ENCODE peak calls at places on chromosome 20, in eight cellular contexts. I, W, Y, G, E, D, X and Q are unnamed samples.
A peak's percentile ranks its signal among the peaks of the same experiment; 100 is the strongest.

GRCh38 chr20:59235226-59235625 is 65.2 kb upstream of the EDN3 start:
- DNase-seq in Y (no peak), D (no peak), I (no peak), W (no peak), E (no peak), X (no peak), G (no peak), Q (no peak)

GRCh38 chr20:19673575-19673974 is 84.5 kb upstream of the RIN2 start:
- DNase-seq in X (peak; percentile 49), Y (no peak), E (peak; percentile 62), G (no peak), I (no peak), D (no peak), W (no peak), Q (peak; percentile 41)

GRCh38 chr20:40535816-40536215 is 153.2 kb downstream of the MAFB start:
- DNase-seq in G (no peak), W (no peak), Y (no peak), E (no peak), X (no peak), D (no peak), I (no peak), Q (no peak)

GRCh38 chr20:3243718-3244358 is 4.8 kb upstream of the SLC4A11 start:
- DNase-seq in I (no peak), X (no peak), W (peak; percentile 21), Y (no peak), G (no peak), E (no peak), D (no peak), Q (no peak)

GRCh38 chr20:17671051-17671450 is 11.0 kb downstream of the RRBP1 start:
- DNase-seq in I (no peak), E (no peak), Y (no peak), X (no peak), W (no peak), G (no peak), D (no peak), Q (no peak)

GRCh38 chr20:61934716-61935530 is 130.8 kb downstream of the TAF4 start:
- DNase-seq in X (no peak), D (no peak), I (no peak), G (no peak), W (no peak), E (no peak), Y (no peak), Q (no peak)

GRCh38 chr20:42986143-42986773 is 203.4 kb downstream of the PTPRT start:
- DNase-seq in X (no peak), G (no peak), W (no peak), D (no peak), Y (no peak), I (no peak), E (peak; percentile 7), Q (peak; percentile 16)

GRCh38 chr20:37901667-37902503 is 1.0 kb upstream of the VSTM2L start:
- DNase-seq in X (peak; percentile 59), I (peak; percentile 63), D (no peak), E (peak; percentile 74), W (no peak), G (peak; percentile 35), Y (peak; percentile 63), Q (peak; percentile 62)

GRCh38 chr20:4817230-4817671 is 95.5 kb downstream of the PRND start:
- DNase-seq in X (peak; percentile 32), Y (no peak), W (no peak), E (peak; percentile 84), I (no peak), G (no peak), D (no peak), Q (no peak)

GRCh38 chr20:19932170-19932667 is 84.9 kb upstream of the NAA20 start:
- DNase-seq in G (no peak), E (no peak), I (peak; percentile 35), X (peak; percentile 35), Y (no peak), W (no peak), D (no peak), Q (peak; percentile 64)

GRCh38 chr20:25496968-25497401 is 88.3 kb downstream of the NINL start:
- DNase-seq in W (peak; percentile 24), Y (peak; percentile 64), D (no peak), X (peak; percentile 93), E (peak; percentile 100), I (no peak), G (no peak), Q (peak; percentile 93)

GRCh38 chr20:51012357-51012756 is 10.6 kb downstream of the KCNG1 start:
- DNase-seq in I (no peak), X (no peak), Y (no peak), W (no peak), E (no peak), G (no peak), D (no peak), Q (no peak)
- H3K27me3 ChIP-seq in I (no peaks in the 10 kb centered on the region), X (no peaks in the 10 kb centered on the region), Y (no peaks in the 10 kb centered on the region), W (no peaks in the 10 kb centered on the region), E (no peaks in the 10 kb centered on the region), G (no peaks in the 10 kb centered on the region), D (no peaks in the 10 kb centered on the region), Q (no peaks in the 10 kb centered on the region)

GRCh38 chr20:46998497-46999190 is 104.0 kb downstream of the EYA2 start:
- DNase-seq in E (no peak), I (peak; percentile 68), G (peak; percentile 32), Y (no peak), D (no peak), W (no peak), X (no peak), Q (no peak)
- H3K27me3 ChIP-seq in E (peaks cover 48% of the 10 kb centered on the region), I (no peaks in the 10 kb centered on the region), G (no peaks in the 10 kb centered on the region), Y (no peaks in the 10 kb centered on the region), D (peaks cover 7% of the 10 kb centered on the region), W (no peaks in the 10 kb centered on the region), X (peaks cover 2% of the 10 kb centered on the region), Q (no peaks in the 10 kb centered on the region)

DNA sequence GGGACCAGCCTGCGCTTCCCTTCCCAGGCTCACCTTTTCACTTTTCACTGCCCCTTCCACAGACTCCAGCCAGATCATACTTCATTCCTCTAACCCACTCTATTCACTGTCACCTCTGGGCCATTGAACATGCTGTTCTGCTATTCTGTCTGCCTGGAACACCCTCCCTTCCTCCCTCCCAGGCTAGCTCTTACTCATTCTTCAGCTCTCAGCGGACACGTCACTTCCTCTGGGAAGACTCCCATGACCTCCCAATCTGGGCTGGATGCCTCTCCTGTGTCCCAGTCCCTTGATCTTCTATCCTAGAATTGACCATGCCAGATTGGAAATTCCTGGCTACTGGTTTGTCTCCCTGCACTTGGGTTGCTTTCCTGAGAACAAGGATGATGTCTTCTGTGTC is 5.0 kb downstream of the SLC12A5 start:
- DNase-seq in I (no peak), E (no peak), X (no peak), W (no peak), Y (no peak), G (no peak), D (no peak), Q (no peak)
- H3K27me3 ChIP-seq in I (peaks cover 60% of the 10 kb centered on the region), E (peaks cover 49% of the 10 kb centered on the region), X (peaks cover 73% of the 10 kb centered on the region), W (peaks cover 11% of the 10 kb centered on the region), Y (peaks cover 24% of the 10 kb centered on the region), G (peaks cover 31% of the 10 kb centered on the region), D (peaks cover 61% of the 10 kb centered on the region), Q (peaks cover 34% of the 10 kb centered on the region)

GRCh38 chr20:1965520-1966278 is 28.2 kb downstream of the PDYN start:
- DNase-seq in Y (peak; percentile 18), E (peak; percentile 74), X (peak; percentile 39), W (peak; percentile 80), I (peak; percentile 87), G (peak; percentile 74), D (peak; percentile 74), Q (peak; percentile 37)
- H3K27me3 ChIP-seq in Y (peaks cover 15% of the 10 kb centered on the region), E (peaks cover 67% of the 10 kb centered on the region), X (peaks cover 38% of the 10 kb centered on the region), W (no peaks in the 10 kb centered on the region), I (peaks cover 25% of the 10 kb centered on the region), G (no peaks in the 10 kb centered on the region), D (peaks cover 3% of the 10 kb centered on the region), Q (no peaks in the 10 kb centered on the region)

GRCh38 chr20:63005240-63005861 is 1.4 kb downstream of the BHLHE23 start:
- DNase-seq in G (no peak), Y (no peak), I (no peak), W (peak; percentile 68), X (no peak), E (no peak), D (no peak), Q (no peak)

GRCh38 chr20:63007472-63007721 is 633 bp upstream of the BHLHE23 start:
- DNase-seq in X (no peak), W (peak; percentile 70), Y (no peak), D (no peak), G (no peak), E (no peak), I (no peak), Q (no peak)

GRCh38 chr20:63007722-63008488 is 1.1 kb upstream of the BHLHE23 start:
- DNase-seq in I (no peak), W (peak; percentile 74), D (no peak), X (no peak), E (no peak), Y (no peak), G (no peak), Q (no peak)

GRCh38 chr20:63005862-63006564 is 751 bp downstream of the BHLHE23 start:
- DNase-seq in I (no peak), D (no peak), W (peak; percentile 47), X (peak; percentile 17), E (no peak), Y (no peak), G (no peak), Q (peak; percentile 34)

GRCh38 chr20:63006611-63007471 is at the start of gene BHLHE23:
- DNase-seq in Y (no peak), E (no peak), D (peak; percentile 69), X (no peak), W (peak; percentile 66), I (peak; percentile 35), G (no peak), Q (no peak)
- H3K27me3 ChIP-seq in Y (peaks cover 6% of the 10 kb centered on the region), E (peaks cover 52% of the 10 kb centered on the region), D (peaks cover 77% of the 10 kb centered on the region), X (peaks cover 98% of the 10 kb centered on the region), W (peaks cover 75% of the 10 kb centered on the region), I (peaks cover 92% of the 10 kb centered on the region), G (peaks cover 87% of the 10 kb centered on the region), Q (peaks cover 55% of the 10 kb centered on the region)

GRCh38 chr20:63105211-63106107 is 98.7 kb upstream of the BHLHE23 start:
- DNase-seq in G (no peak), D (no peak), E (no peak), W (peak; percentile 63), I (no peak), X (no peak), Y (no peak), Q (no peak)
- H3K27me3 ChIP-seq in G (no peaks in the 10 kb centered on the region), D (peaks cover 26% of the 10 kb centered on the region), E (peaks cover 24% of the 10 kb centered on the region), W (no peaks in the 10 kb centered on the region), I (peaks cover 21% of the 10 kb centered on the region), X (peaks cover 5% of the 10 kb centered on the region), Y (no peaks in the 10 kb centered on the region), Q (peaks cover 2% of the 10 kb centered on the region)

GRCh38 chr20:609371-609964 is 641 bp downstream of the TCF15 start:
- DNase-seq in X (no peak), Y (no peak), D (no peak), W (no peak), G (no peak), E (no peak), I (no peak), Q (no peak)
- H3K27me3 ChIP-seq in X (peaks cover 78% of the 10 kb centered on the region), Y (no peaks in the 10 kb centered on the region), D (peaks cover 30% of the 10 kb centered on the region), W (peaks cover 12% of the 10 kb centered on the region), G (peaks cover 34% of the 10 kb centered on the region), E (peaks cover 35% of the 10 kb centered on the region), I (peaks cover 69% of the 10 kb centered on the region), Q (peaks cover 51% of the 10 kb centered on the region)

GRCh38 chr20:62977613-62978558 is 25.4 kb downstream of the SLC17A9 start:
- DNase-seq in I (no peak), W (no peak), E (peak; percentile 62), D (no peak), Y (no peak), G (peak; percentile 58), X (no peak), Q (no peak)
- H3K27me3 ChIP-seq in I (peaks cover 56% of the 10 kb centered on the region), W (peaks cover 28% of the 10 kb centered on the region), E (peaks cover 65% of the 10 kb centered on the region), D (peaks cover 29% of the 10 kb centered on the region), Y (no peaks in the 10 kb centered on the region), G (peaks cover 47% of the 10 kb centered on the region), X (peaks cover 80% of the 10 kb centered on the region), Q (peaks cover 19% of the 10 kb centered on the region)

GRCh38 chr20:62971211-62971949 is 18.9 kb downstream of the SLC17A9 start:
- DNase-seq in Y (no peak), W (no peak), X (no peak), D (no peak), G (no peak), E (no peak), I (no peak), Q (no peak)
- H3K27me3 ChIP-seq in Y (no peaks in the 10 kb centered on the region), W (peaks cover 24% of the 10 kb centered on the region), X (peaks cover 57% of the 10 kb centered on the region), D (peaks cover 38% of the 10 kb centered on the region), G (peaks cover 31% of the 10 kb centered on the region), E (peaks cover 31% of the 10 kb centered on the region), I (peaks cover 35% of the 10 kb centered on the region), Q (peaks cover 3% of the 10 kb centered on the region)